ENCODE peak calls at places on chromosomes 11 and 22, in four cellular contexts. S is tibial artery, R is OCI-LY7, L is omental fat pad. K is an unnamed sample.

GRCh38 chr11:39365809-39366436 is 2093.5 kb downstream of the LRRC4C start:
- DNase-seq in L (no peak), S (no peak), R (no peak), K (no peak)

GRCh38 chr22:45503816-45504702 is 1.4 kb downstream of the FBLN1 start:
- DNase-seq in R (no peak), S (peak), L (no peak), K (peak)

GRCh38 chr22:39994566-39995345 is at the start of gene FAM83F:
- DNase-seq in R (no peak), L (no peak), S (no peak), K (peak)

GRCh38 chr11:111644922-111645321 is 42.7 kb downstream of the SIK2 start:
- DNase-seq in R (no peak), S (no peak), L (no peak), K (no peak)

GRCh38 chr11:125402436-125402835 is 93.6 kb downstream of the FEZ1 start:
- DNase-seq in L (no peak), R (no peak), S (no peak), K (no peak)

GRCh38 chr22:37045958-37046357 is 5.6 kb upstream of the KCTD17 start:
- DNase-seq in S (no peak), R (peak), L (no peak), K (no peak)

GRCh38 chr11:75597636-75598035 is 35.6 kb downstream of the SERPINH1 start:
- DNase-seq in L (no peak), R (peak), S (no peak), K (peak)

GRCh38 chr11:118623291-118623655 is 15.9 kb downstream of the PHLDB1 start:
- DNase-seq in S (no peak), L (no peak), R (no peak), K (no peak)

GRCh38 chr11:18501629-18502028 is 25.1 kb downstream of the TSG101 start:
- DNase-seq in R (no peak), S (no peak), L (no peak), K (no peak)

GRCh38 chr11:62392944-62393628 is 25.7 kb upstream of the SCGB1A1 start:
- DNase-seq in S (peak), R (peak), L (no peak), K (peak)

GRCh38 chr11:69213964-69214363 is 58.2 kb downstream of the SMIM38 start:
- DNase-seq in R (no peak), S (no peak), L (no peak), K (no peak)

GRCh38 chr22:27270818-27271510 is 530.6 kb downstream of the MN1 start:
- DNase-seq in S (no peak), R (no peak), L (no peak), K (no peak)

GRCh38 chr11:13761712-13762111 is 93.2 kb downstream of the FAR1 start:
- DNase-seq in S (no peak), L (no peak), R (no peak), K (no peak)

GRCh38 chr11:82183346-82183745 is 550.3 kb downstream of the FAM181B start:
- DNase-seq in L (no peak), S (no peak), R (no peak), K (no peak)

GRCh38 chr11:13487661-13488030 is 8.2 kb downstream of the PTH start:
- DNase-seq in S (no peak), R (peak), L (no peak), K (peak)

GRCh38 chr11:75673977-75674582 is 5.2 kb upstream of the MAP6 start:
- DNase-seq in R (peak), S (no peak), L (no peak), K (no peak)

GRCh38 chr22:50031189-50032091 is 18.9 kb upstream of the IL17REL start:
- DNase-seq in L (no peak), R (no peak), S (peak), K (no peak)

GRCh38 chr11:17770917-17771316 is 36.3 kb downstream of the KCNC1 start:
- DNase-seq in R (no peak), L (no peak), S (no peak), K (no peak)

GRCh38 chr22:30422481-30423295 is 2.9 kb upstream of the MTFP1 start:
- DNase-seq in S (peak), R (no peak), L (peak), K (no peak)

GRCh38 chr11:15286465-15286864 is 171.7 kb downstream of the INSC start:
- DNase-seq in S (no peak), L (no peak), R (no peak), K (no peak)

GRCh38 chr11:43574949-43575915 is 105.3 kb upstream of the HSD17B12 start:
- DNase-seq in L (no peak), R (no peak), S (no peak), K (no peak)

GRCh38 chr22:46866591-46866990 is 104.1 kb downstream of the TBC1D22A start:
- DNase-seq in L (no peak), S (no peak), R (no peak), K (no peak)

GRCh38 chr11:128316541-128317206 is 270.7 kb downstream of the ETS1 start:
- DNase-seq in R (no peak), L (no peak), S (no peak), K (no peak)

GRCh38 chr11:43547900-43548381 is 132.6 kb upstream of the HSD17B12 start:
- DNase-seq in L (no peak), R (no peak), S (no peak), K (no peak)

GRCh38 chr22:31089101-31090100 is 8.3 kb downstream of the SMTN start:
- DNase-seq in R (peak), S (peak), L (no peak), K (peak)

GRCh38 chr11:2693271-2693833 is 6.4 kb downstream of the KCNQ1OT1 start:
- DNase-seq in R (no peak), S (peak), L (no peak), K (no peak)

GRCh38 chr22:17980638-17981051 is 43.7 kb downstream of the MICAL3 start:
- DNase-seq in L (no peak), R (peak), S (no peak), K (no peak)

GRCh38 chr22:23282089-23282501 is 101.8 kb downstream of the BCR start:
- DNase-seq in S (peak), L (no peak), R (no peak), K (no peak)

GRCh38 chr11:89184021-89184420 is 6.3 kb downstream of the TYR start:
- DNase-seq in L (no peak), R (no peak), S (no peak), K (no peak)

GRCh38 chr22:39536711-39537110 is 4.2 kb upstream of the RPS19BP1 start:
- DNase-seq in L (no peak), R (no peak), S (no peak), K (no peak)

DNA sequence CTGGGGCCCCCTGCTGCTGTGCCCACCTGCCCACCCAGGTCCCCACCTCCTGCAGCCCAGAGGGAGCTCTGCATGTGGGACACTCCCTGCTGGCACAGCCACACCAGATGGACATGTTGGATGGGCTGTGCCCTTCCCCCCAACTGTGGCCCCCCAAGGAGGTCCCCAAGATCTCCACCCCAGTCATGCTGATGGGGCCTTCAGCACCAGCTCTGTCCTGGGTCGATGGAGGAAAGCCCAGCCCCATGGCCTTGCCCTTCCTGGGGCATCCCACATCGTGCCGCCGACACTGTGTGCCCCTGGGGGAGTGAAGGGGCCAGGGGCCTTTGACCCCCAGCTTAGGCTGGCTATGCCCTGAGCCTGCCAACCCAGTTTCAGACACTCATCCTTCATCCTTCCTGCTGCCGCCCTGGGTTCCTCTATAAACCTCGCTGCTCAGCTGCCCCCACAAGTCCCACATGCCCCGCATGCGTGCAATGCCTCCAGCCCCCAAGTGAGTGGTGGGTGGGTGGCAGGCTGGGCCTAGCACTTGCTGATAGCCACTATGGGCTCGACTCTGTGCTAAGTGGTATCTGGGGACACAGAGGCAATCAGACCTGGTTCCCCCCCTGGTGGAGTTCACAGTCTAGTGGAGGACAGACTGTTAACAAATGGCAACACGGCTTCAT is 3.9 kb upstream of the DPP3 start:
- DNase-seq in R (no peak), S (no peak), L (no peak), K (no peak)
- TF ChIP-seq CTCF in R (no peak), S (no peak), L (no peak), K (no peak)

GRCh38 chr11:60764879-60765278 is 8.2 kb downstream of the MS4A15 start:
- DNase-seq in S (no peak), L (no peak), R (no peak), K (peak)

GRCh38 chr11:60761436-60762190 is 4.9 kb downstream of the MS4A15 start:
- DNase-seq in L (no peak), S (peak), R (no peak), K (no peak)

GRCh38 chr11:60762851-60763691 is 6.4 kb downstream of the MS4A15 start:
- DNase-seq in R (peak), L (no peak), S (peak), K (peak)

GRCh38 chr11:60765355-60765754 is 8.7 kb downstream of the MS4A15 start:
- DNase-seq in L (no peak), S (peak), R (no peak), K (no peak)

GRCh38 chr11:60763692-60764369 is 7.2 kb downstream of the MS4A15 start:
- DNase-seq in S (peak), L (no peak), R (no peak), K (no peak)
- TF ChIP-seq CTCF in S (no peak), L (no peak), R (no peak), K (no peak)

GRCh38 chr11:120012245-120012644 is 125.7 kb downstream of the TRIM29 start:
- DNase-seq in R (no peak), S (no peak), L (no peak), K (no peak)

GRCh38 chr11:120009938-120010337 is 128.0 kb downstream of the TRIM29 start:
- DNase-seq in R (no peak), L (no peak), S (no peak), K (no peak)

GRCh38 chr11:120011836-120012235 is 126.1 kb downstream of the TRIM29 start:
- DNase-seq in S (no peak), L (no peak), R (no peak), K (no peak)

GRCh38 chr11:120017582-120017981 is 120.3 kb downstream of the TRIM29 start:
- DNase-seq in S (no peak), L (no peak), R (no peak), K (no peak)

GRCh38 chr11:120013325-120014250 is 124.3 kb downstream of the TRIM29 start:
- DNase-seq in R (peak), S (no peak), L (no peak), K (peak)
- TF ChIP-seq CTCF in R (peak), S (peak), L (no peak), K (peak)

GRCh38 chr11:97506360-97506759 is 1116.5 kb downstream of the JRKL start:
- DNase-seq in L (no peak), S (no peak), R (no peak), K (no peak)
- TF ChIP-seq CTCF in L (no peak), S (no peak), R (no peak), K (no peak)

GRCh38 chr11:45864041-45864440 is 16.8 kb downstream of the CRY2 start:
- DNase-seq in S (no peak), R (no peak), L (no peak), K (no peak)
- TF ChIP-seq CTCF in S (no peak), R (no peak), L (no peak), K (no peak)

GRCh38 chr11:122020902-122021301 is 95.1 kb downstream of the BLID start:
- DNase-seq in R (peak), S (no peak), L (no peak), K (no peak)
- TF ChIP-seq CTCF in R (peak), S (peak), L (no peak), K (no peak)

GRCh38 chr11:73314121-73314948 is 6.3 kb downstream of the ARHGEF17 start:
- DNase-seq in R (peak), L (no peak), S (peak), K (peak)
- TF ChIP-seq CTCF in R (no peak), L (no peak), S (no peak), K (no peak)